ENCODE peak calls at places on chromosomes 12 and 14, in eight cellular contexts. H is mucosa of descending colon; M is nephron progenitor cell; W is hippocampal formation; Q is LHCN-M2; S is iPS-NIHi11; X is colonic mucosa; A is stimulated activated CD8-positive, alpha-beta memory T cell treated with anti-CD3 and anti-CD28 coated beads, Interleukin-2, amount 100 ng/mL, for 1 hour. F is an unnamed sample.

GRCh38 chr12:118436986-118437385 is 60.6 kb downstream of the SUDS3 start:
- DNase-seq in H (no peak), M (no peak), W (no peak), Q (no peak), S (no peak), X (no peak), A (no peak), F (no peak)

GRCh38 chr14:67151082-67151666 is 38.1 kb upstream of the GARIN2 start:
- DNase-seq in H (no peak), M (no peak), W (no peak), Q (no peak), S (no peak), X (no peak), A (no peak), F (no peak)

GRCh38 chr14:99802301-99803105 is 9.3 kb downstream of the EML1 start:
- DNase-seq in H (no peak), M (no peak), W (no peak), Q (no peak), S (no peak), X (no peak), A (no peak), F (no peak)

GRCh38 chr14:89255852-89256251 is 161.2 kb downstream of the FOXN3 start:
- DNase-seq in H (no peak), M (no peak), W (no peak), Q (no peak), S (no peak), X (no peak), A (no peak), F (no peak)

GRCh38 chr12:5262885-5263284 is 169.0 kb upstream of the NTF3 start:
- DNase-seq in H (no peak), M (no peak), W (no peak), Q (no peak), S (no peak), X (no peak), A (no peak), F (no peak)

GRCh38 chr14:56514663-56515371 is 64.8 kb upstream of the TMEM260 start:
- DNase-seq in H (no peak), M (no peak), W (no peak), Q (peak), S (no peak), X (no peak), A (no peak), F (peak)

GRCh38 chr12:71240941-71241340 is 83.1 kb upstream of the TSPAN8 start:
- DNase-seq in H (no peak), M (no peak), W (no peak), Q (no peak), S (no peak), X (no peak), A (no peak), F (no peak)

GRCh38 chr12:14696265-14696741 is at the start of gene GUCY2C:
- DNase-seq in H (peak), M (no peak), W (no peak), Q (no peak), S (no peak), X (peak), A (no peak), F (no peak)

GRCh38 chr12:48999371-49000131 is at the start of gene DDN:
- DNase-seq in H (no peak), M (peak), W (no peak), Q (peak), S (peak), X (no peak), A (no peak), F (peak)

GRCh38 chr12:12845794-12846243 is 32.7 kb downstream of the DDX47 start:
- DNase-seq in H (no peak), M (no peak), W (no peak), Q (no peak), S (no peak), X (no peak), A (no peak), F (no peak)

GRCh38 chr14:92421756-92422155 is 91.8 kb upstream of the RIN3 start:
- DNase-seq in H (no peak), M (no peak), W (no peak), Q (no peak), S (no peak), X (no peak), A (no peak), F (no peak)

GRCh38 chr14:63134801-63135200 is 69.4 kb upstream of the RHOJ start:
- DNase-seq in H (no peak), M (no peak), W (no peak), Q (no peak), S (peak), X (no peak), A (no peak), F (no peak)

GRCh38 chr12:121713257-121714155 is 954 bp downstream of the TMEM120B start:
- DNase-seq in H (peak), M (no peak), W (no peak), Q (peak), S (no peak), X (peak), A (no peak), F (peak)

GRCh38 chr12:108312885-108313203 is 26.3 kb downstream of the CMKLR1 start:
- DNase-seq in H (no peak), M (no peak), W (no peak), Q (peak), S (peak), X (no peak), A (no peak), F (no peak)

GRCh38 chr14:71692496-71692895 is 239.7 kb upstream of the RGS6 start:
- DNase-seq in H (no peak), M (no peak), W (peak), Q (no peak), S (no peak), X (no peak), A (no peak), F (no peak)

GRCh38 chr12:113231275-113232231 is 10.3 kb downstream of the TPCN1 start:
- DNase-seq in H (peak), M (peak), W (no peak), Q (peak), S (peak), X (no peak), A (no peak), F (no peak)

GRCh38 chr14:67556671-67557070 is 23.6 kb downstream of the PLEKHH1 start:
- DNase-seq in H (no peak), M (no peak), W (no peak), Q (no peak), S (no peak), X (no peak), A (no peak), F (no peak)

GRCh38 chr12:131849700-131850553 is 21.7 kb downstream of the MMP17 start:
- DNase-seq in H (no peak), M (no peak), W (no peak), Q (no peak), S (no peak), X (no peak), A (no peak), F (no peak)

GRCh38 chr14:76962303-76962660 is 66.2 kb downstream of the IRF2BPL start:
- DNase-seq in H (peak), M (no peak), W (no peak), Q (no peak), S (no peak), X (no peak), A (no peak), F (no peak)

GRCh38 chr14:92692822-92693226 is 55.6 kb downstream of the LGMN start:
- DNase-seq in H (peak), M (no peak), W (no peak), Q (peak), S (no peak), X (peak), A (no peak), F (peak)

GRCh38 chr12:32548691-32549412 is 130.2 kb upstream of the DNM1L start:
- DNase-seq in H (no peak), M (no peak), W (peak), Q (peak), S (no peak), X (no peak), A (no peak), F (peak)

GRCh38 chr12:71567562-71567961 is 96.1 kb downstream of the ZFC3H1 start:
- DNase-seq in H (no peak), M (no peak), W (no peak), Q (peak), S (no peak), X (no peak), A (no peak), F (no peak)

GRCh38 chr14:68566075-68566474 is 226.8 kb downstream of the ZFP36L1 start:
- DNase-seq in H (no peak), M (no peak), W (no peak), Q (no peak), S (no peak), X (no peak), A (no peak), F (no peak)

GRCh38 chr12:124940393-124941169 is 26.1 kb upstream of the UBC start:
- DNase-seq in H (peak), M (peak), W (no peak), Q (peak), S (peak), X (peak), A (peak), F (peak)

GRCh38 chr14:90758959-90759358 is 57.3 kb downstream of the TTC7B start:
- DNase-seq in H (peak), M (no peak), W (peak), Q (peak), S (no peak), X (peak), A (no peak), F (no peak)

GRCh38 chr14:22536853-22537338 is 52.1 kb downstream of the DAD1 start:
- DNase-seq in H (no peak), M (no peak), W (no peak), Q (peak), S (peak), X (peak), A (peak), F (no peak)

GRCh38 chr12:112179936-112180335 is 54.6 kb downstream of the TRAFD1 start:
- DNase-seq in H (no peak), M (no peak), W (no peak), Q (no peak), S (no peak), X (no peak), A (no peak), F (no peak)

GRCh38 chr14:89841855-89842254 is 112.7 kb downstream of the EFCAB11 start:
- DNase-seq in H (peak), M (no peak), W (no peak), Q (no peak), S (peak), X (no peak), A (no peak), F (no peak)

GRCh38 chr12:116039081-116039480 is 238.4 kb downstream of the MED13L start:
- DNase-seq in H (no peak), M (no peak), W (no peak), Q (peak), S (no peak), X (no peak), A (no peak), F (no peak)

GRCh38 chr12:29316772-29317171 is 64.2 kb downstream of the ERGIC2 start:
- DNase-seq in H (no peak), M (no peak), W (no peak), Q (no peak), S (peak), X (no peak), A (no peak), F (no peak)

GRCh38 chr12:131894981-131895639 is 688 bp downstream of the ULK1 start:
- DNase-seq in H (peak), M (peak), W (no peak), Q (no peak), S (peak), X (peak), A (no peak), F (no peak)

GRCh38 chr12:57483466-57483865 is 3.8 kb upstream of the ARHGAP9 start:
- DNase-seq in H (no peak), M (no peak), W (no peak), Q (no peak), S (no peak), X (no peak), A (no peak), F (no peak)

F was measured in SJCRH30.